ENCODE peak calls at places on chromosomes 1 and 21, in nine cellular contexts. Y, V, M, U, W, O, R, F and K are unnamed samples.

GRCh38 chr1:184143449-184143848 is 91.9 kb downstream of the TSEN15 start:
- DNase-seq in U (no peak), F (no peak), V (no peak), M (no peak), R (no peak), Y (no peak), W (peak), O (no peak), K (no peak)

GRCh38 chr21:34073749-34074282 is 438 bp downstream of the MRPS6 start:
- DNase-seq in W (peak), F (no peak), V (no peak), U (no peak), M (peak), Y (no peak), R (no peak), O (no peak), K (peak)

GRCh38 chr1:187396226-187396625 is 567.5 kb downstream of the PLA2G4A start:
- DNase-seq in W (no peak), M (no peak), V (no peak), R (no peak), O (no peak), Y (no peak), F (no peak), U (no peak), K (no peak)

GRCh38 chr1:55007626-55008025 is 8.9 kb downstream of the BSND start:
- DNase-seq in R (no peak), M (no peak), Y (no peak), F (no peak), O (peak), V (no peak), W (peak), U (no peak), K (no peak)

GRCh38 chr1:17924578-17924977 is 169.4 kb downstream of the ACTL8 start:
- DNase-seq in W (no peak), V (no peak), M (no peak), U (no peak), F (no peak), Y (no peak), O (no peak), R (no peak), K (no peak)

GRCh38 chr1:154324669-154325582 is at the start of gene ATP8B2:
- DNase-seq in R (peak), W (peak), U (peak), Y (no peak), F (peak), M (peak), O (no peak), V (peak), K (peak)

GRCh38 chr1:31127266-31127665 is 61.7 kb upstream of the PUM1 start:
- DNase-seq in V (no peak), F (no peak), M (no peak), U (no peak), W (peak), R (no peak), O (no peak), Y (no peak), K (no peak)

GRCh38 chr1:63624911-63625310 is 31.7 kb downstream of the PGM1 start:
- DNase-seq in U (no peak), M (no peak), V (no peak), R (no peak), W (peak), F (no peak), O (no peak), Y (no peak), K (no peak)

GRCh38 chr1:208127284-208127683 is 116.9 kb downstream of the PLXNA2 start:
- DNase-seq in O (no peak), R (no peak), M (no peak), V (no peak), F (no peak), U (no peak), W (no peak), Y (no peak), K (no peak)

GRCh38 chr1:24415910-24416665 is 486 bp downstream of the NIPAL3 start:
- DNase-seq in W (peak), Y (no peak), R (no peak), U (no peak), M (peak), F (no peak), V (no peak), O (no peak), K (peak)

GRCh38 chr1:24111264-24111997 is 504 bp downstream of the MYOM3 start:
- DNase-seq in Y (no peak), V (no peak), W (no peak), M (no peak), R (no peak), F (no peak), O (no peak), U (no peak), K (no peak)

GRCh38 chr1:160007577-160008200 is 24.1 kb downstream of the PIGM start:
- DNase-seq in R (no peak), U (no peak), Y (no peak), W (peak), V (peak), M (no peak), F (no peak), O (no peak), K (no peak)

GRCh38 chr1:239814306-239814881 is 277.3 kb upstream of the FMN2 start:
- DNase-seq in Y (no peak), V (peak), U (peak), O (peak), R (peak), W (peak), F (no peak), M (no peak), K (peak)

GRCh38 chr1:152188673-152189591 is 29.9 kb upstream of the RPTN start:
- DNase-seq in M (peak), W (peak), F (no peak), Y (peak), U (peak), R (peak), O (no peak), V (peak), K (peak)

GRCh38 chr1:85240659-85241058 is 18.8 kb downstream of the C1orf52 start:
- DNase-seq in U (no peak), W (peak), Y (no peak), R (no peak), V (no peak), F (no peak), M (no peak), O (no peak), K (no peak)

GRCh38 chr1:6271554-6271953 is 10.7 kb upstream of the GPR153 start:
- DNase-seq in Y (no peak), F (no peak), R (no peak), U (no peak), W (no peak), M (no peak), O (no peak), V (no peak), K (no peak)

GRCh38 chr1:171581226-171581625 is 40.8 kb upstream of the MYOCOS start:
- DNase-seq in U (no peak), O (no peak), W (no peak), R (no peak), V (no peak), M (no peak), F (no peak), Y (no peak), K (no peak)

GRCh38 chr1:56397811-56398231 is 181.5 kb downstream of the PLPP3 start:
- DNase-seq in M (no peak), V (no peak), R (no peak), F (no peak), U (no peak), Y (no peak), O (peak), W (no peak), K (no peak)

GRCh38 chr1:210360852-210361477 is 32.3 kb downstream of the HHAT start:
- DNase-seq in U (no peak), M (no peak), V (peak), F (no peak), Y (no peak), O (no peak), R (peak), W (peak), K (no peak)
- TF ChIP-seq CTCF in U (peak), M (no peak), V (peak), F (peak), Y (peak), O (peak), R (peak), W (peak), K (peak)

GRCh38 chr1:40450491-40451237 is 388 bp downstream of the ZFP69B start:
- DNase-seq in O (no peak), Y (no peak), W (peak), F (no peak), R (peak), U (peak), V (peak), M (peak), K (peak)
- TF ChIP-seq CTCF in O (no peak), Y (no peak), W (no peak), F (no peak), R (no peak), U (no peak), V (no peak), M (no peak), K (no peak)

GRCh38 chr1:244918422-244919319 is 54.3 kb upstream of the HNRNPU start:
- DNase-seq in O (no peak), R (no peak), Y (no peak), F (no peak), W (peak), M (peak), V (peak), U (peak), K (peak)
- TF ChIP-seq CTCF in O (no peak), R (no peak), Y (peak), F (peak), W (no peak), M (no peak), V (no peak), U (no peak), K (no peak)

GRCh38 chr21:46346296-46347202 is 22.6 kb downstream of the PCNT start:
- DNase-seq in W (no peak), V (no peak), F (no peak), O (no peak), U (no peak), Y (no peak), M (peak), R (no peak), K (no peak)

GRCh38 chr21:46349134-46349760 is 25.3 kb downstream of the PCNT start:
- DNase-seq in Y (no peak), V (no peak), M (no peak), W (no peak), R (no peak), U (no peak), O (no peak), F (no peak), K (no peak)

GRCh38 chr21:46345861-46346260 is 21.9 kb downstream of the PCNT start:
- DNase-seq in W (no peak), O (no peak), U (no peak), V (no peak), R (no peak), M (no peak), F (no peak), Y (no peak), K (no peak)

GRCh38 chr21:46347203-46347550 is 23.2 kb downstream of the PCNT start:
- DNase-seq in V (no peak), W (no peak), O (no peak), F (no peak), U (no peak), Y (no peak), R (no peak), M (no peak), K (no peak)

DNA sequence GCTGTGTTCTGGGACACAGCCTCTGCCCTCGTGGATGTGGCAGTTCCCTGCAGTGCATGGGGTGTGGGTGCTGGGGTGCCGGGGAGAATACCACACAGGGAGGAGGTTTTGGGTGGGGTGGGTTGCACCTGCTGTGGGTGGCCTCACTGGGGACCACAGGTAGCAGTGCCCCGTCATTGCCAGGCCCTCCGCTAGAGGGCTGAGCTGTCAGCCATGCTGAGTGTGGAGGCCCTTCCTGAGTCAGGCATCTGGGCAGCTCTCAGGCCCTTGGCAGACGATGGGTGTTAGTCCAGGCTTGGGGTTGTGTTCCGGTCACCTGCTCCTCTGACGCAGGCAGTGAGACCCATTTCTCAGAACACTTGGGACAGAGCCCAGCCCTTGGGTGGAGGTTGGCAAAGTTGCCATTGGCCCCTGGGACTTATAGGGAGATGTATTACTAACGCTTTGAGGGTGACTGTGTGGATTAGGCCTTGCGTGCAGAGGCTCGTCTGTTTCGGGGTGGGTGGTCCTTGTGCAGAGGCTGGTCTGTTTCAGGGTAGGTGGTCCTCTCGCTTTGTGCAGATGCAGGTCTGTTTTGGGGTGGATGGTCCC is 23.9 kb downstream of the PCNT start:
- DNase-seq in Y (no peak), R (no peak), V (no peak), U (no peak), W (peak), F (no peak), M (no peak), O (no peak), K (no peak)
- TF ChIP-seq CTCF in Y (no peak), R (no peak), V (no peak), U (no peak), W (no peak), F (no peak), M (no peak), O (no peak), K (no peak)

DNA sequence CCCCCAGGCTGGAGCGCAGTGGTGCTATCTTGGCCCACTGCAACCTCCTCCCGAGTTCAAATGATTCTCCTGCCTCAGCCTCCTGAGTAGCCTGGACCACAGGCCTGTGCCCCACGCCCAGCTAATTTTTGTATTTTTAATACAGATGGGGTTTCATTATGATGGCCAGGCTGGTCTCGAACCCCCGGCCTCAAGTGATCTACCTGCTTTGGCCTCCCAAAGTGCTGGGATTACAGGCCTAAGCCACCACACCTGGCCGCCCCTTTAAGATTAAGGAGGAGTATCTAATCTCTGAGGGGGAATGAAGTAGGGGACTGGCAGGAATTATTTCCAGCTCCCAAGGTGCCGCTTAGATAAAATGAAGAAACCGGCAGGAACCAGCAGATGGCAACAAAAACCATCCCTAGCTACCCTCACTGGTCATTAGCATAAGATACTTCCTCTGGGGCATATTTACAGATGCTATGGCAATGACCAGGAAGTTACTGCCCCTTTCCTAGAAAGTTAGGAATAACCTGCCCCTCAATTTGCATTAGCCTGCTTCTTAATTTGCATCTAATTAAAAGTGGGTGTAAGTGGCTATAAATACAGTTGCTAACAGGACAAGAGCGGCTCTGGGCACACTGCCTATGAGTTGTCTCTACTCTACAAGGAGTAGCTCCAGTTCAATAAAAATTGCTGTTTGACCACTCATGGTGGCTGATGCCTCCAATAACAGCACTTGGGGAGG is 7.1 kb upstream of the NSUN4 start:
- DNase-seq in Y (no peak), R (no peak), W (peak), U (no peak), F (no peak), M (no peak), O (no peak), V (peak), K (peak)
- TF ChIP-seq CTCF in Y (peak), R (peak), W (peak), U (no peak), F (peak), M (no peak), O (peak), V (peak), K (no peak)

GRCh38 chr1:20087668-20088067 is 17.7 kb downstream of the PLA2G5 start:
- DNase-seq in V (no peak), F (no peak), R (no peak), M (no peak), U (no peak), W (no peak), O (no peak), Y (no peak), K (no peak)
- TF ChIP-seq CTCF in V (no peak), F (no peak), R (no peak), M (no peak), U (no peak), W (peak), O (peak), Y (peak), K (no peak)

GRCh38 chr1:76140227-76140626 is 65.7 kb downstream of the ST6GALNAC3 start:
- DNase-seq in U (no peak), Y (no peak), F (no peak), O (no peak), R (no peak), M (no peak), V (no peak), W (no peak), K (peak)
- TF ChIP-seq CTCF in U (no peak), Y (no peak), F (no peak), O (no peak), R (peak), M (no peak), V (no peak), W (peak), K (no peak)

DNA sequence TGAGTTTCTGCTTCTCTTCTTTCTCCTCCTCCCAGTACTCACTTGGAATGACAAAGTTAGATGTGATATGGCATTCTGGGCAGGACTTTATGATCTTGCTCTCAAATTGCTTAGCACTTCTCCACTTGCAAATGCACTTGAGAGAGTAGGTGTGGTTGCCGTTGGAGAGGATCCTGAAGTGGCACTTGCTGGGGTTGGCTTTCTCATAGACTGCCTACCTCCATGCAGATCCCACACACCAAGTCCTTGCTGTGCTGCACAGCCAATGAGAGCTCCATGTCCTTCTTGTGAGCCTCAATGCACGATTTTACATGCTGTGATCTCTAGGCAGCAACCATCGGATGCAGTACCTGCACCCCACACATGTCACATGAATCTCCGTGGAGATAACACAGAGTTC is 45.1 kb downstream of the ZNF691 start:
- DNase-seq in W (no peak), Y (no peak), M (no peak), F (no peak), O (no peak), U (no peak), R (no peak), V (no peak), K (no peak)
- TF ChIP-seq CTCF in W (no peak), Y (no peak), M (no peak), F (no peak), O (no peak), U (no peak), R (no peak), V (no peak), K (no peak)

GRCh38 chr1:93447481-93448291 is at the start of gene FNBP1L:
- DNase-seq in Y (peak), R (no peak), O (no peak), F (peak), M (peak), W (peak), V (peak), U (peak), K (peak)

GRCh38 chr1:93450331-93450730 is 2.4 kb downstream of the FNBP1L start:
- DNase-seq in W (no peak), V (no peak), Y (no peak), M (no peak), U (no peak), O (no peak), R (no peak), F (no peak), K (no peak)

GRCh38 chr1:93448292-93448982 is 519 bp downstream of the FNBP1L start:
- DNase-seq in F (no peak), W (peak), M (peak), Y (no peak), U (peak), O (no peak), R (no peak), V (peak), K (peak)

GRCh38 chr1:93448983-93449805 is 1.3 kb downstream of the FNBP1L start:
- DNase-seq in F (no peak), Y (no peak), U (no peak), W (peak), O (no peak), M (no peak), R (no peak), V (peak), K (peak)

DNA sequence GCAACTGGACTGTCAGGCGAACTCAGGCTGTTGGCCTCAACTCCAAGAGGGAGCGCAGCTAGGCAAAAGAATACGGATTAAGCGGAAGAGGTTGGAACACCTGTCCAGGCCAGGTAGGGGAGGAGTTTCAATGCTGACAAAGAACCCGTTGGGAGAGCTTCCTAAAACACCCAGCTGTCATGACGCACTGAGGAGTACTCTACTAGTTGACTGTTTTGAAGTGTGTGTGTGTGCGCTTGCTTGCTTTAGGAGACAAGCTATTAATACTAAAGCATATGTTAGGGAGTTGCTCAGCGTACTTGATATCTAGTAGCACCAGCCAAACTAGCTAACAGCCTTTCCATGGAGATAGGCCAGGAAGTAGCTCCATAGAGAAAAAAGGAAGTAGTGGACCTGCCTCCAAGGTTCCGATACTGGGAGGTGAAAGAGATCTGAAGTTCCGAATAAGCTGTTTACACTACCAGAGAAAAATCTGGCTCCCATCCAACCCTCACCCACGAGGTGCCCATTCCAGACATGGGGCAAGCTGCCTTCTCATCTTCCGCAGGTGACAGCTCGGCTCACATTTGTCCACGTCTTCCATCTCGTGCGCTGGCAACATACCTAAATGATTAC is 974 bp upstream of the FNBP1L start:
- DNase-seq in R (no peak), O (no peak), Y (no peak), F (no peak), U (no peak), V (peak), W (peak), M (no peak), K (peak)
- TF ChIP-seq CTCF in R (no peak), O (no peak), Y (no peak), F (no peak), U (no peak), V (no peak), W (no peak), M (no peak), K (no peak)